ENCODE peak calls at places on chromosomes 3 and 15, in ten cellular contexts. M is left lung, F is AG04450, C is heart right ventricle, W is endothelial cell, U is esophagus muscularis mucosa, Y is progenitor cell of endocrine pancreas, D is CD14-positive monocyte, P is lower lobe of right lung, Z is H9. H is an unnamed sample.

GRCh38 chr3:194395767-194396527 is 3.1 kb downstream of the GP5 start:
- DNase-seq in P (no peak), U (no peak), Z (peak; percentile 78), W (no peak), D (no peak), F (no peak), C (peak; percentile 51), Y (no peak), M (peak; percentile 76), H (no peak)

GRCh38 chr3:156172536-156172935 is 52.2 kb downstream of the KCNAB1 start:
- DNase-seq in Y (no peak), F (no peak), U (no peak), M (no peak), Z (no peak), W (no peak), C (no peak), D (no peak), P (no peak), H (no peak)

GRCh38 chr15:66764067-66764428 is 62.0 kb downstream of the SMAD6 start:
- DNase-seq in D (no peak), Y (no peak), M (no peak), W (no peak), F (no peak), U (no peak), C (no peak), Z (no peak), P (no peak), H (no peak)

GRCh38 chr15:63843901-63844317 is 10.2 kb upstream of the HERC1 start:
- DNase-seq in M (no peak), Y (no peak), P (no peak), U (no peak), Z (peak; percentile 37), D (no peak), W (no peak), C (no peak), F (no peak), H (no peak)

GRCh38 chr3:111936191-111936841 is 42.5 kb upstream of the ABHD10 start:
- DNase-seq in U (no peak), W (no peak), D (no peak), F (peak; percentile 53), Y (no peak), M (no peak), C (no peak), Z (no peak), P (no peak), H (no peak)

GRCh38 chr15:29925227-29926082 is 103.2 kb upstream of the TJP1 start:
- DNase-seq in C (peak; percentile 85), Y (peak; percentile 66), D (no peak), F (peak; percentile 44), P (peak; percentile 51), U (no peak), M (no peak), W (peak; percentile 94), Z (peak; percentile 93), H (peak; percentile 82)

GRCh38 chr3:9649791-9650521 is 651 bp downstream of the MTMR14 start:
- DNase-seq in P (no peak), D (peak; percentile 58), M (no peak), F (no peak), Z (no peak), Y (no peak), C (no peak), U (no peak), W (peak; percentile 9), H (no peak)

GRCh38 chr3:128052831-128053419 is 688 bp downstream of the SEC61A1 start:
- DNase-seq in F (no peak), M (no peak), D (no peak), P (no peak), Z (no peak), W (no peak), C (no peak), U (peak; percentile 42), Y (no peak), H (no peak)

GRCh38 chr3:58117561-58118305 is 93.0 kb downstream of the DNASE1L3 start:
- DNase-seq in W (no peak), U (no peak), Z (no peak), F (no peak), M (no peak), Y (no peak), D (no peak), C (peak; percentile 69), P (no peak), H (no peak)

GRCh38 chr15:64443747-64444621 is 16.4 kb upstream of the ZNF609 start:
- DNase-seq in Z (no peak), Y (no peak), M (no peak), D (no peak), C (peak; percentile 6), W (no peak), U (no peak), P (no peak), F (peak; percentile 70), H (no peak)

GRCh38 chr3:66253790-66254620 is 33.2 kb downstream of the SLC25A26 start:
- DNase-seq in Z (no peak), U (no peak), D (no peak), W (no peak), M (no peak), P (no peak), Y (no peak), C (no peak), F (no peak), H (no peak)

GRCh38 chr3:148924572-148924971 is 59.5 kb downstream of the CPA3 start:
- DNase-seq in D (no peak), M (no peak), Y (no peak), F (no peak), P (no peak), W (no peak), U (no peak), Z (no peak), C (no peak), H (no peak)

GRCh38 chr3:154316974-154317767 is 7.1 kb downstream of the DHX36 start:
- DNase-seq in W (no peak), P (no peak), D (no peak), U (no peak), M (no peak), F (no peak), C (no peak), Y (no peak), Z (no peak), H (no peak)

GRCh38 chr3:154310840-154311239 is 13.4 kb downstream of the DHX36 start:
- DNase-seq in M (no peak), Y (no peak), U (no peak), W (no peak), P (no peak), F (no peak), D (no peak), C (no peak), Z (no peak), H (no peak)

GRCh38 chr3:154314152-154314551 is 10.1 kb downstream of the DHX36 start:
- DNase-seq in C (no peak), D (no peak), P (no peak), U (no peak), F (no peak), W (no peak), Y (no peak), M (no peak), Z (no peak), H (no peak)
- TF ChIP-seq CTCF in C (no peak), D (no peak), P (no peak), U (no peak), F (no peak), W (no peak), Y (no peak), M (no peak), Z (peak; percentile 51), H (peak; percentile 23)

GRCh38 chr3:100205161-100205560 is 55.6 kb upstream of the TBC1D23 start:
- DNase-seq in D (no peak), C (no peak), F (no peak), P (no peak), Y (no peak), U (peak; percentile 45), M (no peak), W (no peak), Z (no peak), H (no peak)
- TF ChIP-seq CTCF in D (no peak), C (no peak), F (no peak), P (no peak), Y (no peak), U (no peak), M (no peak), W (no peak), Z (no peak), H (no peak)

GRCh38 chr3:83928391-83928790 is 1030.4 kb upstream of the CADM2 start:
- DNase-seq in W (peak; percentile 8), Y (no peak), C (no peak), D (no peak), U (no peak), P (no peak), F (no peak), M (no peak), Z (no peak), H (no peak)
- TF ChIP-seq CTCF in W (peak; percentile 44), Y (peak; percentile 31), C (no peak), D (no peak), U (no peak), P (no peak), F (peak; percentile 20), M (no peak), Z (peak; percentile 76), H (peak; percentile 34)

GRCh38 chr15:73717802-73718201 is 33.6 kb downstream of the CD276 start:
- DNase-seq in U (no peak), W (no peak), D (no peak), Y (no peak), F (no peak), M (no peak), C (no peak), Z (no peak), P (no peak), H (no peak)
- TF ChIP-seq CTCF in U (no peak), W (peak; percentile 30), D (no peak), Y (no peak), F (no peak), M (no peak), C (no peak), Z (peak; percentile 58), P (no peak), H (peak; percentile 35)

GRCh38 chr3:197327701-197328100 is 29.3 kb upstream of the DLG1 start:
- DNase-seq in P (no peak), M (no peak), Z (no peak), U (no peak), F (peak; percentile 26), W (no peak), Y (no peak), C (no peak), D (no peak), H (no peak)

GRCh38 chr3:197333901-197334639 is 35.7 kb upstream of the DLG1 start:
- DNase-seq in D (no peak), U (peak; percentile 17), M (no peak), W (no peak), Y (no peak), Z (no peak), C (no peak), F (no peak), P (no peak), H (no peak)

GRCh38 chr3:197329382-197329781 is 31.0 kb upstream of the DLG1 start:
- DNase-seq in M (no peak), W (no peak), U (peak; percentile 12), P (no peak), Z (no peak), Y (no peak), D (no peak), F (no peak), C (no peak), H (no peak)

GRCh38 chr3:197328198-197328597 is 29.8 kb upstream of the DLG1 start:
- DNase-seq in U (peak; percentile 66), P (no peak), C (no peak), M (no peak), W (no peak), Y (no peak), D (no peak), Z (no peak), F (no peak), H (no peak)

GRCh38 chr3:197331131-197331530 is 32.7 kb upstream of the DLG1 start:
- DNase-seq in U (no peak), Z (no peak), M (no peak), W (no peak), F (no peak), D (no peak), P (no peak), Y (no peak), C (no peak), H (no peak)
- TF ChIP-seq CTCF in U (no peak), Z (peak; percentile 38), M (no peak), W (no peak), F (peak; percentile 29), D (no peak), P (no peak), Y (no peak), C (peak; percentile 17), H (no peak)